ENCODE peak calls at places on chromosomes 4 and X, in four cellular contexts. P, A, C and I are unnamed samples.

GRCh38 chrX:12021708-12022107 is 116.6 kb upstream of the FRMPD4 start:
- DNase-seq in P (no peak), A (no peak), C (no peak), I (no peak)

GRCh38 chr4:174522183-174523002 is at the start of gene HPGD:
- DNase-seq in P (peak; percentile 86), A (no peak), C (peak; percentile 73), I (peak; percentile 41)

GRCh38 chr4:75542824-75543223 is 13.0 kb upstream of the ODAPH start:
- DNase-seq in P (peak; percentile 17), A (peak; percentile 96), C (no peak), I (peak; percentile 86)

GRCh38 chr4:125461676-125462363 is 147.1 kb downstream of the FAT4 start:
- DNase-seq in P (no peak), A (peak; percentile 11), C (no peak), I (no peak)

GRCh38 chrX:141960573-141960972 is 56.9 kb downstream of the MAGEC1 start:
- DNase-seq in P (no peak), A (no peak), C (no peak), I (no peak)

GRCh38 chr4:152052431-152053057 is 291.7 kb upstream of the GATB start:
- DNase-seq in P (no peak), A (peak; percentile 40), C (no peak), I (no peak)

GRCh38 chr4:184850431-184851199 is 24.8 kb upstream of the ACSL1 start:
- DNase-seq in P (no peak), A (no peak), C (no peak), I (no peak)

GRCh38 chrX:26788402-26788998 is 572.5 kb downstream of the MAGEB5 start:
- DNase-seq in P (no peak), A (no peak), C (no peak), I (no peak)

GRCh38 chrX:27555514-27555913 is 34.6 kb upstream of the DCAF8L2 start:
- DNase-seq in P (peak; percentile 37), A (peak; percentile 40), C (peak; percentile 54), I (no peak)

DNA sequence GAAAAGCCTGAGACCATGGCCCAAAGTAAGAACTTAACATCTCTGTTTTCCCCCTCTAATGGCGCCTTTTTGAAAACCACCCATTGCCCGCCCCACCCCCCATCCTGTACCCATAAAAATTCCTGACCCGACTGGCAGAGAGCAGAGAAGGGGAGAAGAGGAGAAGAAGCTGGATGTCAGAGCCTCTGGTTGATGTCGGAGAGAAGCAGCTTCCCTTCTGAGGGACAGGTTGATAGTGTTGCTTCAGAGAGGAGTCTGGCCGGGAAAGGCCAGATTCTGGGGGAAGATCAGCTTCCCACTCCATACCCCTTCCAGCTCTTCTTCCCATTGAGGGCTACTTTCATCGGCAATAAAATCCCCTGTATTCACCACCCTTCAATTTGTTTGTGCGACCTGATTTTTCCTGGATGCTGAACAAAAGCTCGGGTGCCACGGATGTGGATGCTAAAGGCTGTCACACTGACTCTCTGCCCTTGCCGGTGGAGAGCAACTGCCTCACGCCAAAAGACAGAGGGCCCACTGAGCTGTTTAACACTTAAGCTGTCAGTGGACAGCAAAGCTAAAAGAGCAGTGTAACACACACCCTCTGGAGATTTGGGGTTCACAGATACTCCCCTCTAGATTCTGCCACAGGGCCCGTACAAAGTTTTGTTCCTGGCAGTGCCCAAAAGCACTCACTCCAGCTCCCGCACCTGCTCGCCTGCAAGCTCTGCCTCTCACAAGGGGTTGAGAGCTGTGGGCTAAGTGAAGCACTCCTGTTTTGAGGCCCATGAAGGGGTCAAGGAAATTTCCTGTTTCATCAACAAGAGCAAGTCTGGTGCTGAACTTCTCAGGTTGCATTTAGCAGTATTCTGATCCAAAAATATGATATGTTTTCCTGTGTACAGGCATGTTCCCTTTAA is 1571.8 kb downstream of the ADGRL3 start:
- DNase-seq in P (no peak), A (no peak), C (peak; percentile 9), I (no peak)
- H2AFZ ChIP-seq in P (no peak overlapping the region), A (no peak overlapping the region), C (peak overlapping the region; percentile 83), I (no peak overlapping the region)

GRCh38 chr4:5215321-5215720 is 164.0 kb downstream of the STK32B start:
- DNase-seq in P (no peak), A (no peak), C (no peak), I (no peak)
- H2AFZ ChIP-seq in P (no peak overlapping the region), A (no peak overlapping the region), C (no peak overlapping the region), I (no peak overlapping the region)

DNA sequence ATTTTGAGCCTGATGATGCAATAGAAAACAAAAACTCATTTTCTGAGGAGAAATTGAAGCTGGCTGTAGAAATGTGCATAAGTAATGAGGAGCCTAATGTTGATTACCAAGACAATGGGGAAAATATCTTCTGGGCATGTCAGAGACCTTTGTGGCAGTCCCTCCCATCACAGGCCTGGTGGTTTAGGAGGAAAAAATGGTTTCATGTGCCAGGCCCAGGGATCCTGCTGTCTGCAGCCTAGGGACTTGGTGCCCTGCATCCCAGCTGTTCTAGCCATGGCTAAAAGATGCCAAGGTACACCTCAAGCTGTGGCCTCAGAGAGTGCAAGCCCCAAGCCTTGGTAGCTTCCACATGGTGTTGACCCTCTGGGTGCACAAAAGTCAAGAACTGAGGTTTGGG is 128.7 kb upstream of the ARHGEF9 start:
- DNase-seq in P (no peak), A (no peak), C (no peak), I (no peak)
- H2AFZ ChIP-seq in P (no peak overlapping the region), A (no peak overlapping the region), C (no peak overlapping the region), I (no peak overlapping the region)

DNA sequence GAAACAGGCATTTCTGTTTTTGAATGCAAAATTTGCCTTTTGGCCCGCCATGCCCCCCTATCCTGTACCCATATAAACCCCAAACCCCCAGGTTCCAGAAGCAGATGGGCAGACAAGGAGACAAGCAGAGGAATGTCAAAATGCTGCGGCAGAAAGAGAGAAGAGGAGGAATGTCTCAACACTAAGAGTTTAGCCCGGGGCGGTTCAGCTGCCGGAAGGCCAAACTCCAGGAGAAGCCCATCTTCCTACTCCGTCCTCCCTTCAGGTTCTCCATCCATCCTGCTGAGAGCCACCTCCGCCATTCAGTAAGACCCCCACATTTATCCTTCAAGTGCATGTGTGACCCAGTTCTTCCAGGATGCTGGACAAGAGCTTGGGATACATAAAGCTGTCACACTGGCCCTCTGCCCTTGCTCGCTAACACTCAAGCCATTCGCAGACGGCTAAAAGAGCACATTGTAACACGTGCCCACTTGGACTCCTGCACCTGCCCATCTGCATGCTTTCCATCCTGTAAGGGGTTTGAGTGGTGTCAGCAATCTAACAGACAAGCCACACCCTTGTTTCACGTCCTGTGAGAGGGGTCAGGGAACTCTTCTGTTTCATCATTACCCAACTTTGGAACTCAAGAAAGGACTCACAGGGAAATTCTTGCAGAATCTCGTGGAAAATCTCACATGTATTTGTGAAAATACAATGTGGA is 31.3 kb downstream of the TLR10 start:
- DNase-seq in P (no peak), A (no peak), C (no peak), I (no peak)
- H2AFZ ChIP-seq in P (no peak overlapping the region), A (no peak overlapping the region), C (peak overlapping the region; percentile 94), I (no peak overlapping the region)

DNA sequence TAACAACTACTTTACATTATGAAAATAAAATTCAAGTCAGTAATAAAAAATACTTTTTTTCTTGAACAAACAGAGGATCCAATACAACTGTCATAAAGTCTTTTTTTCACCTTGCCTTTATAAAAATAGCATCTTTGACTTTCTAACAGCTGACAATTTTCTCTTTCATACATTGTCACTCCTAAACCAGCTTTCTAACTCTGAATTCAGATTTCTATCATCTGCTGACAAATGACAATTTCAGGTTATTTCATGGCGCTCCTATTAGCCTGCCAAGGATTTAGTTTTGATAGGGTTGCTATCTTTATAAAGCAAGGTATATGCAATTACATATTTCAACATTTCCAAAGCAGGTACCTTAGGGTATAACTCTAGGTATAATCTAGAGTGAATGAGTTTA is 14.6 kb downstream of the NAA11 start:
- DNase-seq in P (no peak), A (no peak), C (no peak), I (no peak)
- H2AFZ ChIP-seq in P (no peak overlapping the region), A (no peak overlapping the region), C (no peak overlapping the region), I (no peak overlapping the region)